ENCODE peak calls at places on chromosomes 11 and 22, in nine cellular contexts. U is adrenal gland, O is body of pancreas, Y is A549, S is endothelial cell of umbilical vein, J is suprapubic skin, P is stomach, V is esophagus squamous epithelium, K is IMR-90. Q is an unnamed sample.

GRCh38 chr11:116787786-116788486 is at the start of gene ZPR1:
- DNase-seq in U (peak; percentile 81), O (peak; percentile 83), Y (peak; percentile 58), S (peak; percentile 79), J (peak; percentile 92), P (peak; percentile 89), V (peak; percentile 39), K (peak; percentile 56), Q (peak; percentile 92)

GRCh38 chr11:44595006-44595405 is 29.5 kb downstream of the CD82 start:
- DNase-seq in U (no peak), O (no peak), Y (no peak), S (no peak), J (no peak), P (no peak), V (no peak), K (no peak), Q (no peak)

GRCh38 chr11:2724114-2724513 is 24.3 kb upstream of the KCNQ1OT1 start:
- DNase-seq in U (no peak), O (no peak), Y (no peak), S (no peak), J (no peak), P (no peak), V (no peak), K (no peak), Q (no peak)

GRCh38 chr11:65934014-65934413 is 11.3 kb upstream of the TSGA10IP start:
- DNase-seq in U (no peak), O (no peak), Y (no peak), S (no peak), J (no peak), P (no peak), V (no peak), K (peak; percentile 63), Q (no peak)

GRCh38 chr22:25754527-25755202 is 12.7 kb downstream of the MYO18B start:
- DNase-seq in U (peak; percentile 80), O (no peak), Y (peak; percentile 60), S (peak; percentile 48), J (no peak), P (no peak), V (no peak), K (peak; percentile 80), Q (peak; percentile 90)

GRCh38 chr11:47056261-47056915 is 119.8 kb downstream of the CSTPP1 start:
- DNase-seq in U (no peak), O (no peak), Y (no peak), S (peak; percentile 54), J (no peak), P (no peak), V (no peak), K (peak; percentile 94), Q (no peak)

GRCh38 chr22:43228330-43228729 is 41.4 kb upstream of the TTLL12 start:
- DNase-seq in U (peak; percentile 68), O (peak; percentile 5), Y (peak; percentile 53), S (peak; percentile 36), J (no peak), P (peak; percentile 43), V (no peak), K (peak; percentile 10), Q (no peak)

GRCh38 chr11:111283945-111284481 is 14.3 kb upstream of the POU2AF3 start:
- DNase-seq in U (no peak), O (no peak), Y (no peak), S (no peak), J (no peak), P (peak; percentile 67), V (no peak), K (peak; percentile 51), Q (peak; percentile 16)

GRCh38 chr22:46681010-46681409 is 57.0 kb downstream of the CERK start:
- DNase-seq in U (no peak), O (no peak), Y (peak; percentile 22), S (no peak), J (no peak), P (no peak), V (no peak), K (no peak), Q (no peak)

GRCh38 chr22:25219948-25220442 is 556 bp downstream of the CRYBB2 start:
- DNase-seq in U (no peak), O (no peak), Y (no peak), S (no peak), J (no peak), P (no peak), V (no peak), K (no peak), Q (no peak)

GRCh38 chr11:111603633-111604130 is 1.4 kb downstream of the SIK2 start:
- DNase-seq in U (no peak), O (no peak), Y (no peak), S (peak; percentile 49), J (no peak), P (no peak), V (no peak), K (no peak), Q (no peak)

GRCh38 chr11:104161751-104162450 is 2.0 kb downstream of the PDGFD start:
- DNase-seq in U (no peak), O (no peak), Y (no peak), S (no peak), J (no peak), P (no peak), V (no peak), K (peak; percentile 11), Q (no peak)

GRCh38 chr11:3127706-3128355 is 37.3 kb downstream of the OSBPL5 start:
- DNase-seq in U (no peak), O (no peak), Y (no peak), S (no peak), J (no peak), P (no peak), V (no peak), K (no peak), Q (peak; percentile 20)

GRCh38 chr11:17579451-17579850 is 32.4 kb downstream of the OTOG start:
- DNase-seq in U (peak; percentile 5), O (no peak), Y (no peak), S (no peak), J (peak; percentile 28), P (peak; percentile 21), V (no peak), K (no peak), Q (no peak)

GRCh38 chr11:73577496-73577917 is 20.4 kb downstream of the FAM168A start:
- DNase-seq in U (no peak), O (no peak), Y (no peak), S (no peak), J (no peak), P (no peak), V (no peak), K (peak; percentile 78), Q (no peak)

GRCh38 chr11:23423119-23423518 is 562.8 kb upstream of the CCDC179 start:
- DNase-seq in U (no peak), O (no peak), Y (no peak), S (no peak), J (no peak), P (no peak), V (no peak), K (peak; percentile 78), Q (no peak)

GRCh38 chr11:83006877-83007330 is 64.8 kb downstream of the RAB30 start:
- DNase-seq in U (peak; percentile 64), O (peak; percentile 66), Y (no peak), S (no peak), J (no peak), P (no peak), V (no peak), K (no peak), Q (no peak)

GRCh38 chr11:83087035-83087434 is 15.3 kb upstream of the RAB30 start:
- DNase-seq in U (no peak), O (peak; percentile 40), Y (peak; percentile 43), S (peak; percentile 28), J (no peak), P (no peak), V (no peak), K (no peak), Q (no peak)

GRCh38 chr22:28884754-28885375 is 1.5 kb downstream of the ZNRF3 start:
- DNase-seq in U (no peak), O (no peak), Y (no peak), S (no peak), J (no peak), P (no peak), V (no peak), K (no peak), Q (no peak)

GRCh38 chr22:42330953-42331525 is 60.6 kb upstream of the TCF20 start:
- DNase-seq in U (no peak), O (peak; percentile 32), Y (no peak), S (no peak), J (no peak), P (no peak), V (no peak), K (no peak), Q (no peak)

GRCh38 chr11:6260207-6260726 is 629 bp downstream of the CCKBR start:
- DNase-seq in U (no peak), O (no peak), Y (no peak), S (no peak), J (no peak), P (no peak), V (no peak), K (no peak), Q (no peak)
- H3K4me3 ChIP-seq in U (no peak overlapping the region), O (peak overlapping the region; percentile 17), Y (no peak overlapping the region), S (no peak overlapping the region), J (peak overlapping the region; percentile 56), P (peak overlapping the region; percentile 43), V (no peak overlapping the region), K (no peak overlapping the region), Q (no peak overlapping the region)

GRCh38 chr11:128448487-128448886 is 138.9 kb downstream of the ETS1 start:
- DNase-seq in U (no peak), O (peak; percentile 91), Y (peak; percentile 75), S (no peak), J (no peak), P (peak; percentile 76), V (no peak), K (peak; percentile 87), Q (no peak)
- TF ChIP-seq POLR2A in U (no peak), O (peak; percentile 56), Y (no peak), S (no peak), J (no peak), P (no peak), V (no peak), K (no peak), Q (no peak)

GRCh38 chr22:50473088-50473487 is 1.7 kb downstream of the SBF1 start:
- DNase-seq in U (no peak), O (no peak), Y (peak; percentile 41), S (no peak), J (no peak), P (no peak), V (no peak), K (no peak), Q (no peak)
- H3K4me3 ChIP-seq in U (no peak overlapping the region), O (no peak overlapping the region), Y (no peak overlapping the region), S (no peak overlapping the region), J (peak overlapping the region; percentile 71), P (peak overlapping the region; percentile 97), V (peak overlapping the region; percentile 75), K (no peak overlapping the region), Q (peak overlapping the region; percentile 82)

DNA sequence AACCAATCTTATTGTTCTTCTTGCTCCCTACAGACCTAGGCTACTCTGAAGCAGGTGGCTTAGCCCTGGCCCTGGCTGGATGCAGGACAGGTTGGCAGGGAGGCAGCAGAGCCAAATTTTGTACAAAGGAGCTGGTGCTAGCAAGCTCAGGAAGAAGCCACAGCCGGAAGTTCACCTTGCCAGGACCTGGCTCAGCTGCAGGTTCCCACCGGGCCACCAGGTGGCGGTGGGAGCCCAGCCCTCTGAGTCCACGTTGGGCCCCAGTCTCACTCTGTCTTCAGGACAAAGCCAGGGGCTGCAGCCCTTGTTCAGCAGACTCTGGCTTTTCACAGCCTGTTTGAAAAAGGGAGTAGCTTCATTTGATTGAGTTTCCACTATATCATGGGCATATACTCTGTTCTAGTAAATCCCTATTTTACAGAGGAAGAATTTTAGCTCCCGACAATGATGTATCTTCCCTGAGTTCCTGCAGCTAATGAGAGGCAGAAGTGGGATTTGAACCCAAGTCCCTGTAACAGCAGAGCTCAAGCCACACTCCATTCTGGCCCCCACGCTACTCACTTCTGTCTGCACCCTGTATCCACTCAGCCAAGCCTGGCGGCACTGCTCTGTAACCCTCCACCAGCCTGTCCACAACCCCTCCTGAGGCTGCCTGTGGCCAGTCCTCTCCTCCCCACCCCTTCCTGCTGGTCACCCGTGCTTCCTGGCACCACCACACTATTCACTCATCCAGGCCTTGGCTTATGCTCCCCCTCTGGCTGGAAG is 3.3 kb downstream of the TKFC start:
- DNase-seq in U (peak; percentile 86), O (peak; percentile 84), Y (peak; percentile 83), S (peak; percentile 76), J (peak; percentile 87), P (peak; percentile 90), V (peak; percentile 30), K (peak; percentile 70), Q (peak; percentile 81)
- TF ChIP-seq POLR2A in U (no peak), O (no peak), Y (no peak), S (no peak), J (no peak), P (no peak), V (no peak), K (no peak), Q (no peak)

Q was measured in heart left ventricle.